ENCODE peak calls at places on chromosomes 1 and 21, in four cellular contexts. U is D341Med, V is ACHN, Z is dorsolateral prefrontal cortex. O is an unnamed sample.

GRCh38 chr1:204089044-204089751 is 16.3 kb downstream of the SOX13 start:
- DNase-seq in U (no peak), Z (no peak), V (no peak), O (no peak)

GRCh38 chr1:53470155-53470554 is 11.0 kb downstream of the DMRTB1 start:
- DNase-seq in Z (no peak), U (peak; percentile 86), V (no peak), O (no peak)

GRCh38 chr1:36414384-36414783 is 16.7 kb upstream of the LSM10 start:
- DNase-seq in U (no peak), V (no peak), Z (no peak), O (no peak)

GRCh38 chr1:234977891-234978396 is 150.7 kb downstream of the TOMM20 start:
- DNase-seq in U (no peak), V (no peak), Z (no peak), O (no peak)

GRCh38 chr1:27109103-27109822 is 45.7 kb downstream of the SLC9A1 start:
- DNase-seq in U (no peak), Z (no peak), V (peak; percentile 10), O (no peak)

GRCh38 chr21:36656138-36656537 is 42.8 kb upstream of the SIM2 start:
- DNase-seq in Z (no peak), V (no peak), U (no peak), O (no peak)

GRCh38 chr1:247370786-247371732 is 39.4 kb upstream of the ZNF496 start:
- DNase-seq in V (no peak), Z (peak; percentile 59), U (no peak), O (no peak)

GRCh38 chr1:193562121-193562520 is 375.7 kb upstream of the B3GALT2 start:
- DNase-seq in Z (no peak), V (no peak), U (no peak), O (no peak)

GRCh38 chr1:41837691-41838090 is 81.0 kb downstream of the HIVEP3 start:
- DNase-seq in Z (no peak), U (no peak), V (no peak), O (no peak)

GRCh38 chr1:235887676-235888075 is 21.0 kb upstream of the LYST start:
- DNase-seq in V (no peak), U (no peak), Z (no peak), O (no peak)

GRCh38 chr1:59265622-59266021 is 31.3 kb upstream of the FGGY start:
- DNase-seq in Z (no peak), U (no peak), V (no peak), O (no peak)

GRCh38 chr1:190679444-190679843 is 201.8 kb upstream of the BRINP3 start:
- DNase-seq in Z (no peak), U (no peak), V (no peak), O (no peak)

GRCh38 chr1:35660581-35661473 is 19.5 kb upstream of the PSMB2 start:
- DNase-seq in V (peak; percentile 57), Z (no peak), U (no peak), O (no peak)

GRCh38 chr1:217953330-217953729 is 322.2 kb downstream of the SPATA17 start:
- DNase-seq in Z (no peak), V (no peak), U (no peak), O (no peak)

GRCh38 chr1:110337704-110338199 is 1.4 kb upstream of the RBM15 start:
- DNase-seq in U (peak; percentile 50), Z (peak; percentile 56), V (peak; percentile 42), O (peak; percentile 22)

GRCh38 chr1:61056674-61057439 is 25.5 kb upstream of the NFIA start:
- DNase-seq in V (no peak), Z (peak; percentile 66), U (peak; percentile 62), O (no peak)

GRCh38 chr1:167935252-167936067 is 1.0 kb upstream of the DCAF6 start:
- DNase-seq in Z (no peak), U (peak; percentile 53), V (peak; percentile 67), O (peak; percentile 18)

GRCh38 chr1:63323866-63324778 is 1.8 kb downstream of the FOXD3 start:
- DNase-seq in U (peak; percentile 73), Z (no peak), V (no peak), O (no peak)

O was measured in H54.